ENCODE peak calls at places on chromosomes 11 and 22, in seven cellular contexts. I is tibial artery, N is A549, K is testis, J is DND-41, B is stomach, F is epithelial cell of prostate. A is an unnamed sample.

GRCh38 chr11:96306933-96307747 is 35.9 kb downstream of the MAML2 start:
- DNase-seq in N (peak), F (peak), I (peak), K (peak), J (no peak), B (peak), A (no peak)

GRCh38 chr11:72354356-72355115 is 79.8 kb downstream of the CLPB start:
- DNase-seq in K (no peak), J (no peak), F (no peak), N (peak), I (no peak), B (no peak), A (no peak)

GRCh38 chr11:418343-419247 is 3.8 kb upstream of the SIGIRR start:
- DNase-seq in B (no peak), N (no peak), K (no peak), F (no peak), J (no peak), I (no peak), A (no peak)

GRCh38 chr11:47179655-47179991 is 2.9 kb upstream of the ARFGAP2 start:
- DNase-seq in F (no peak), I (no peak), B (peak), K (peak), N (peak), J (peak), A (no peak)

GRCh38 chr11:13145461-13145860 is 132.1 kb upstream of the BMAL1 start:
- DNase-seq in K (no peak), I (no peak), J (no peak), F (no peak), B (no peak), N (no peak), A (no peak)

GRCh38 chr11:121595717-121596156 is 143.0 kb upstream of the SORL1-AS1 start:
- DNase-seq in I (peak), K (no peak), B (no peak), J (no peak), F (peak), N (peak), A (no peak)

GRCh38 chr22:37760152-37760551 is 47.6 kb upstream of the GCAT start:
- DNase-seq in I (no peak), K (no peak), F (no peak), J (no peak), N (peak), B (no peak), A (no peak)

GRCh38 chr11:111402411-111402810 is 23.3 kb upstream of the POU2AF1 start:
- DNase-seq in F (no peak), K (no peak), J (no peak), B (peak), N (no peak), I (no peak), A (no peak)

GRCh38 chr22:41636467-41636866 is 15.4 kb downstream of the XRCC6 start:
- DNase-seq in N (peak), K (no peak), I (no peak), B (no peak), J (no peak), F (no peak), A (no peak)

GRCh38 chr22:19620742-19621371 is 93.4 kb upstream of the SEPTIN5 start:
- DNase-seq in F (no peak), J (no peak), N (no peak), K (no peak), B (no peak), I (no peak), A (no peak)

GRCh38 chr22:25548866-25549464 is 15.5 kb upstream of the GRK3 start:
- DNase-seq in I (no peak), F (no peak), K (peak), N (no peak), J (no peak), B (no peak), A (no peak)

GRCh38 chr22:21942407-21942895 is 10.2 kb downstream of the PPM1F start:
- DNase-seq in N (peak), F (peak), I (peak), J (no peak), K (no peak), B (peak), A (no peak)

GRCh38 chr11:68956142-68956541 is 24.6 kb downstream of the MRGPRD start:
- DNase-seq in K (no peak), N (no peak), I (no peak), B (no peak), F (no peak), J (no peak), A (no peak)

GRCh38 chr11:19380375-19380774 is 139.6 kb upstream of the E2F8 start:
- DNase-seq in I (no peak), B (no peak), N (peak), F (peak), J (no peak), K (no peak), A (no peak)

GRCh38 chr11:135006800-135007199 is 594.8 kb upstream of the B3GAT1 start:
- DNase-seq in J (no peak), F (no peak), K (no peak), I (no peak), B (no peak), N (no peak), A (no peak)

GRCh38 chr22:33538277-33538885 is 381.9 kb downstream of the LARGE1 start:
- DNase-seq in B (no peak), F (no peak), N (no peak), K (no peak), J (no peak), I (no peak), A (no peak)

GRCh38 chr11:19790831-19791552 is 78.4 kb downstream of the NAV2 start:
- DNase-seq in N (no peak), K (no peak), J (no peak), B (no peak), F (no peak), I (no peak), A (no peak)

GRCh38 chr11:17476317-17477083 is at the start of gene ABCC8:
- DNase-seq in J (peak), K (no peak), F (no peak), B (peak), I (no peak), N (peak), A (no peak)

DNA sequence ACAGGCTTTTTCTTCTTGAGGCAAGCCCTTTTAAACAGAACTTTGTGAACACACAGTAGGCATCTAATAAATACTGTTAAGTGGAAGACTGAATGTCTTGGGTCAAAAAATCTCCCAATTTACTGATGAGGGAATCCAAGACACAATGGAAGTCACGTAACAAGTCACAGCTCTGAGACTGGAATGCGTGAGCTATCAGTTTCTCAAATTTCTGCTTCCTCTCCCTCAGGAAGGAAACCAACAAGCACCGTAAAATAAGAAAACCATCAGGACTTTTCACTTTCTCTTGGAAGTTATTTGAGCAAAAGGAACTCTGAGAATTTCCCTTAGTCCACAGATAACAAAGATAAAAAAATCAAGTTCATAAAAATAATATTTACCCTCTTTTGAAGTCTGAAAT is 50.1 kb upstream of the CCDC89 start:
- DNase-seq in I (no peak), K (no peak), N (no peak), B (no peak), J (no peak), F (no peak), A (no peak)
- H3K27ac ChIP-seq in I (peak), K (peak), N (no peak), B (peak), J (no peak), F (no peak), A (no peak)

GRCh38 chr11:119845305-119845704 is 116.3 kb upstream of the NECTIN1 start:
- DNase-seq in F (no peak), N (no peak), J (no peak), I (no peak), B (no peak), K (no peak), A (no peak)
- H3K27ac ChIP-seq in F (no peak), N (no peak), J (no peak), I (no peak), B (no peak), K (no peak), A (no peak)

GRCh38 chr11:63532150-63532549 is 4.5 kb upstream of the PLAAT4 start:
- DNase-seq in I (no peak), F (no peak), J (no peak), B (no peak), K (no peak), N (no peak), A (no peak)
- H3K27ac ChIP-seq in I (peak), F (no peak), J (no peak), B (peak), K (no peak), N (peak), A (peak)

DNA sequence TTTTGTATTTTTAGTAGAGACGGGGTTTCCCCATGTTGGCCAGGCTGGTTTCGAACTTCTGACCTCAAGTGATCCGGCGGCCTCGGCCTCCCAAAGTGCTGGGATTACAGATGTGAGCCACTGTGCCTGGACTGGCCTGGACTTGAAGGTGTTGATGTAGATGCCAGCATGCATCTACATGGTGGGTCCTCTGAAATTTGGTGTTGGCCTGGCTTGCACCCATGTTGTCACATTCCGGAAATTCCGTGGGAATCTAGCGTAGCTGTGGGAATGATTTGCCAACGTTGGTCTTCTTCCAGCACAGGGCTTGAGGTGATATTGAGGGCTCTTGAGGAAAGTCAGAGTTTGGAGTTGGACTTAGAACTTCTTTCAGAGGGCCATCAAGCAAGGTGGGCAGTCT is 6.5 kb downstream of the PACS1 start:
- DNase-seq in F (no peak), I (no peak), N (no peak), J (no peak), B (no peak), K (no peak), A (no peak)
- H3K27ac ChIP-seq in F (no peak), I (no peak), N (no peak), J (no peak), B (no peak), K (no peak), A (no peak)

GRCh38 chr11:9704620-9705019 is 40.7 kb downstream of the SWAP70 start:
- DNase-seq in K (no peak), N (no peak), J (no peak), B (no peak), I (no peak), F (no peak), A (no peak)

GRCh38 chr11:9700105-9700801 is 36.4 kb downstream of the SWAP70 start:
- DNase-seq in B (no peak), K (no peak), J (no peak), I (no peak), N (no peak), F (no peak), A (no peak)

GRCh38 chr11:9701799-9702198 is 37.9 kb downstream of the SWAP70 start:
- DNase-seq in N (no peak), J (no peak), K (no peak), I (no peak), B (no peak), F (no peak), A (no peak)

GRCh38 chr11:9704037-9704436 is 40.2 kb downstream of the SWAP70 start:
- DNase-seq in J (no peak), B (no peak), I (no peak), N (no peak), K (no peak), F (no peak), A (no peak)

GRCh38 chr11:9703280-9703679 is 39.4 kb downstream of the SWAP70 start:
- DNase-seq in N (no peak), J (no peak), K (no peak), F (no peak), B (no peak), I (no peak), A (no peak)
- H3K27ac ChIP-seq in N (no peak), J (no peak), K (no peak), F (no peak), B (no peak), I (no peak), A (no peak)

A was measured in caudate nucleus.